ENCODE peak calls at places on chromosomes 7 and 10, in five cellular contexts. I is fibroblast of pulmonary artery, J is AG09309, H is AG04449, K is AG10803. Q is an unnamed sample.

GRCh38 chr10:124621637-124622036 is 122.5 kb downstream of the FAM53B start:
- DNase-seq in H (no peak), I (no peak), J (no peak), K (no peak), Q (no peak)

GRCh38 chr7:32364581-32364980 is 125.6 kb downstream of the LSM5 start:
- DNase-seq in H (no peak), K (no peak), J (no peak), I (no peak), Q (no peak)

GRCh38 chr7:20790273-20790842 is 3.7 kb upstream of the SP8 start:
- DNase-seq in H (no peak), I (no peak), K (no peak), J (no peak), Q (no peak)

GRCh38 chr7:710161-710560 is 16.3 kb upstream of the DNAAF5 start:
- DNase-seq in H (no peak), J (no peak), I (no peak), K (no peak), Q (no peak)

GRCh38 chr10:71631007-71631859 is 88.3 kb downstream of the C10orf105 start:
- DNase-seq in K (no peak), H (no peak), I (no peak), J (no peak), Q (no peak)

GRCh38 chr7:30503273-30504212 is 1.1 kb downstream of the GGCT start:
- DNase-seq in I (peak; percentile 18), H (no peak), K (no peak), J (no peak), Q (no peak)

GRCh38 chr10:103038570-103038969 is 120.5 kb downstream of the CNNM2 start:
- DNase-seq in H (peak; percentile 24), J (no peak), K (no peak), I (no peak), Q (no peak)

GRCh38 chr10:44370731-44371248 is 14.1 kb downstream of the CXCL12 start:
- DNase-seq in K (no peak), H (no peak), J (no peak), I (no peak), Q (no peak)

GRCh38 chr7:151206914-151207313 is 3.4 kb downstream of the H2BK1 start:
- DNase-seq in K (no peak), J (no peak), H (no peak), I (no peak), Q (no peak)

GRCh38 chr10:22651276-22651980 is 63.0 kb downstream of the PIP4K2A start:
- DNase-seq in H (no peak), J (no peak), I (no peak), K (no peak), Q (no peak)

GRCh38 chr10:13993634-13994033 is 337.1 kb downstream of the FRMD4A start:
- DNase-seq in J (no peak), K (no peak), I (no peak), H (no peak), Q (no peak)

GRCh38 chr7:38561166-38561565 is 70.0 kb downstream of the AMPH start:
- DNase-seq in H (no peak), J (no peak), I (no peak), K (peak; percentile 38), Q (no peak)

GRCh38 chr10:111525696-111526095 is 448.9 kb downstream of the ADRA2A start:
- DNase-seq in I (no peak), H (no peak), K (no peak), J (no peak), Q (no peak)

GRCh38 chr7:22671177-22671879 is 55.7 kb upstream of the IL6 start:
- DNase-seq in I (no peak), K (peak; percentile 69), J (no peak), H (no peak), Q (no peak)

GRCh38 chr7:45145881-45146280 is 11.7 kb upstream of the RAMP3 start:
- DNase-seq in K (no peak), J (no peak), H (no peak), I (no peak), Q (no peak)

GRCh38 chr10:89164080-89164479 is 43.0 kb downstream of the CH25H start:
- DNase-seq in H (no peak), J (no peak), I (no peak), K (no peak), Q (no peak)

GRCh38 chr10:36533316-36533715 is 592.1 kb upstream of the ANKRD30A start:
- DNase-seq in K (no peak), I (no peak), H (no peak), J (no peak), Q (no peak)

GRCh38 chr7:90777075-90777864 is 181.1 kb downstream of the CDK14 start:
- DNase-seq in H (no peak), I (no peak), K (no peak), J (no peak), Q (peak; percentile 18)

GRCh38 chr7:4265676-4266075 is 416.4 kb upstream of the FOXK1 start:
- DNase-seq in H (no peak), J (no peak), I (no peak), K (no peak), Q (no peak)

GRCh38 chr10:88147000-88147798 is 283.8 kb downstream of the PTEN start:
- DNase-seq in H (no peak), K (no peak), J (no peak), I (no peak), Q (peak; percentile 48)

GRCh38 chr7:133513608-133514007 is 260.7 kb downstream of the EXOC4 start:
- DNase-seq in I (peak; percentile 41), J (peak; percentile 10), K (peak; percentile 62), H (no peak), Q (no peak)

GRCh38 chr7:155763122-155763521 is 49.1 kb downstream of the SHH start:
- DNase-seq in K (no peak), I (no peak), J (no peak), H (no peak), Q (no peak)

GRCh38 chr10:7410306-7410799 is 481 bp downstream of the SFMBT2 start:
- DNase-seq in K (no peak), I (peak; percentile 17), J (no peak), H (no peak), Q (peak; percentile 25)

GRCh38 chr10:131403936-131404335 is 92.4 kb upstream of the TCERG1L start:
- DNase-seq in J (no peak), K (no peak), I (no peak), H (no peak), Q (no peak)

GRCh38 chr10:117186832-117187615 is 10.3 kb upstream of the KCNK18 start:
- DNase-seq in I (no peak), K (peak; percentile 48), H (no peak), J (no peak), Q (no peak)

GRCh38 chr7:100588438-100588837 is 2.3 kb downstream of the FBXO24 start:
- DNase-seq in I (peak; percentile 45), H (no peak), J (no peak), K (peak; percentile 29), Q (no peak)

GRCh38 chr10:125982256-125982948 is 86.0 kb downstream of the FANK1 start:
- DNase-seq in J (peak; percentile 37), I (peak; percentile 81), K (peak; percentile 69), H (peak; percentile 26), Q (no peak)

GRCh38 chr7:32579776-32580175 is 84.5 kb downstream of the AVL9 start:
- DNase-seq in J (no peak), H (no peak), I (no peak), K (no peak), Q (no peak)

GRCh38 chr10:26621889-26622681 is 75.4 kb upstream of the PDSS1 start:
- DNase-seq in K (peak; percentile 1), I (peak; percentile 17), H (no peak), J (no peak), Q (peak; percentile 38)

GRCh38 chr10:131271195-131271880 is 40.2 kb downstream of the TCERG1L start:
- DNase-seq in J (no peak), K (no peak), I (no peak), H (no peak), Q (no peak)

GRCh38 chr10:83346216-83346910 is 792.9 kb upstream of the GHITM start:
- DNase-seq in H (no peak), J (no peak), K (no peak), I (peak; percentile 55), Q (no peak)

GRCh38 chr10:44955408-44956070 is 4.1 kb upstream of the RASSF4 start:
- DNase-seq in J (no peak), K (peak; percentile 56), H (no peak), I (no peak), Q (peak; percentile 59)

GRCh38 chr7:137633133-137633532 is 213.6 kb downstream of the DGKI start:
- DNase-seq in I (peak; percentile 78), J (peak; percentile 10), H (no peak), K (peak; percentile 70), Q (no peak)

GRCh38 chr10:102195301-102195870 is 30.7 kb upstream of the ELOVL3 start:
- DNase-seq in K (peak; percentile 12), J (no peak), H (no peak), I (no peak), Q (no peak)

GRCh38 chr7:74174606-74175082 is 488 bp downstream of the EIF4H start:
- DNase-seq in J (peak; percentile 4), K (peak; percentile 65), I (peak; percentile 50), H (no peak), Q (peak; percentile 27)
- TF ChIP-seq CTCF in J (peak; percentile 17), K (peak; percentile 6), I (no peak), H (no peak), Q (no peak)

GRCh38 chr10:9243861-9244515 is 1189.5 kb downstream of the GATA3 start:
- DNase-seq in I (no peak), J (no peak), H (no peak), K (no peak), Q (no peak)

GRCh38 chr10:9239298-9239697 is 1184.8 kb downstream of the GATA3 start:
- DNase-seq in H (no peak), J (no peak), K (no peak), I (no peak), Q (no peak)

DNA sequence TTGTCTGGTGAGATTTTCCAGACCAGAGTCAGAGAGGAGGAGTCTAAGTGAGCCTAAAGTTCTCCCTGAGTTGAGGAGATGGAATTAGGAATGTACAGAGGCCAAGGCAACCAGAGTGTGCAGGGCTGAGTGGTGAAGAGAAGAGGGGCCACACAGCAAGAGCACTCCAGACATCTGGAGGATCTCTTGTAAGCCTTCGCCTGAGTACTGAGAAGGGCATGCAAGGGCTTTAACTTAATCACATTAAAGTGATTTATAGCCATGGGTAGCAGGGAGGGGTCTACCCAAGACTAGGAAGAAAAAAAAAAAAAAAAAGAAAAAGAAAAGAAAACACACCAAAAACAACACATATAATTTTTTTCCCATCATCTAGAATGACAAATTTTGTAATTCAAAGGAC is 1190.4 kb downstream of the GATA3 start:
- DNase-seq in K (no peak), J (no peak), H (no peak), I (no peak), Q (no peak)
- TF ChIP-seq CTCF in K (no peak), J (no peak), H (no peak), I (no peak), Q (no peak)

GRCh38 chr10:118805146-118805545 is 50.4 kb upstream of the CACUL1 start:
- DNase-seq in H (no peak), K (no peak), I (no peak), J (no peak), Q (no peak)
- TF ChIP-seq CTCF in H (no peak), K (no peak), I (no peak), J (no peak), Q (no peak)

GRCh38 chr7:131488361-131488760 is 68.1 kb downstream of the PODXL start:
- DNase-seq in I (no peak), H (no peak), J (no peak), K (no peak), Q (no peak)
- TF ChIP-seq CTCF in I (peak; percentile 44), H (no peak), J (peak; percentile 27), K (peak; percentile 44), Q (peak; percentile 50)

DNA sequence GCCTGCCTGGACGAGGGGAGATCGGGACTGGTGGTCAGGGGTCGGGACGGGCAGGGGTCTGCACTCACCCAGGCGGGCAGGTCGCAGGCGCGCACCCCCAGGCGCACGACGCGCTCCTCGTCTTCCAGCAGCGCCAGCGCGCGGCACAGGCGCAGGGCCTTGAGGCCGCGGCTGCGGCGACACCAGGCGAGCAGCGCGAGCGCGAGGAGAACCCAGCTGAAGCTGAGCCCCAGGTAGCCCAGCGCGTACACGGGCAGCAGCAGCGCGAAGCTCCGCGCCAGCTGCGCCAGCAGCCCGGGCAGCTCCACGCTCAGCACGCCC is 328 bp downstream of the ESYT2 start:
- DNase-seq in K (peak; percentile 85), J (no peak), I (peak; percentile 84), H (no peak), Q (no peak)
- TF ChIP-seq CTCF in K (no peak), J (no peak), I (no peak), H (peak; percentile 9), Q (no peak)

Q was measured in left ventricle myocardium inferior.